ENCODE peak calls at places on chromosomes 7 and 10, in seven cellular contexts. One of them, this sample, is unnamed.

GRCh38 chr7:92768501-92769360 is 67.6 kb downstream of the CDK6 start:
- DNase-seq in cardiac muscle cell: no peak
- DNase-seq in RWPE1: no peak
- DNase-seq in AG10803: peak
- DNase-seq in glutamatergic neuron: peak
- DNase-seq in neural crest cell: no peak
- DNase-seq in fibroblast of lung: no peak
- DNase-seq in this sample: no peak

GRCh38 chr7:121531175-121532070 is 135.3 kb upstream of the FAM3C start:
- DNase-seq in cardiac muscle cell: no peak
- DNase-seq in RWPE1: no peak
- DNase-seq in AG10803: no peak
- DNase-seq in glutamatergic neuron: no peak
- DNase-seq in neural crest cell: no peak
- DNase-seq in fibroblast of lung: no peak
- DNase-seq in this sample: no peak

GRCh38 chr7:98802088-98802780 is 67.6 kb downstream of the TMEM130 start:
- DNase-seq in cardiac muscle cell: no peak
- DNase-seq in RWPE1: peak
- DNase-seq in AG10803: peak
- DNase-seq in glutamatergic neuron: peak
- DNase-seq in neural crest cell: peak
- DNase-seq in fibroblast of lung: peak
- DNase-seq in this sample: peak

GRCh38 chr7:107594961-107595737 is 15.1 kb downstream of the BCAP29 start:
- DNase-seq in cardiac muscle cell: no peak
- DNase-seq in RWPE1: peak
- DNase-seq in AG10803: peak
- DNase-seq in glutamatergic neuron: no peak
- DNase-seq in neural crest cell: no peak
- DNase-seq in fibroblast of lung: peak
- DNase-seq in this sample: no peak

GRCh38 chr10:98924526-98924925 is 311.1 kb downstream of the HPSE2 start:
- DNase-seq in cardiac muscle cell: no peak
- DNase-seq in RWPE1: no peak
- DNase-seq in AG10803: no peak
- DNase-seq in glutamatergic neuron: no peak
- DNase-seq in neural crest cell: no peak
- DNase-seq in fibroblast of lung: peak
- DNase-seq in this sample: no peak

GRCh38 chr7:2109936-2110585 is 122.7 kb downstream of the MAD1L1 start:
- DNase-seq in cardiac muscle cell: no peak
- DNase-seq in RWPE1: peak
- DNase-seq in AG10803: peak
- DNase-seq in glutamatergic neuron: no peak
- DNase-seq in neural crest cell: no peak
- DNase-seq in fibroblast of lung: peak
- DNase-seq in this sample: peak

GRCh38 chr7:140719711-140720110 is 23.2 kb downstream of the NDUFB2 start:
- DNase-seq in cardiac muscle cell: no peak
- DNase-seq in RWPE1: no peak
- DNase-seq in AG10803: peak
- DNase-seq in glutamatergic neuron: no peak
- DNase-seq in neural crest cell: no peak
- DNase-seq in fibroblast of lung: peak
- DNase-seq in this sample: no peak

GRCh38 chr10:80855348-80855971 is 317.8 kb downstream of the SH2D4B start:
- DNase-seq in cardiac muscle cell: peak
- DNase-seq in RWPE1: peak
- DNase-seq in AG10803: no peak
- DNase-seq in glutamatergic neuron: peak
- DNase-seq in neural crest cell: peak
- DNase-seq in fibroblast of lung: no peak
- DNase-seq in this sample: no peak

GRCh38 chr10:133328358-133329343 is 8.0 kb downstream of the CALY start:
- DNase-seq in cardiac muscle cell: no peak
- DNase-seq in RWPE1: no peak
- DNase-seq in AG10803: no peak
- DNase-seq in glutamatergic neuron: no peak
- DNase-seq in neural crest cell: no peak
- DNase-seq in fibroblast of lung: no peak
- DNase-seq in this sample: no peak

GRCh38 chr10:9510626-9511025 is 1456.1 kb downstream of the GATA3 start:
- DNase-seq in cardiac muscle cell: no peak
- DNase-seq in RWPE1: no peak
- DNase-seq in AG10803: no peak
- DNase-seq in glutamatergic neuron: no peak
- DNase-seq in neural crest cell: no peak
- DNase-seq in fibroblast of lung: no peak
- DNase-seq in this sample: no peak

GRCh38 chr7:112112822-112113255 is 93.4 kb downstream of the DOCK4 start:
- DNase-seq in cardiac muscle cell: no peak
- DNase-seq in RWPE1: peak
- DNase-seq in AG10803: peak
- DNase-seq in glutamatergic neuron: no peak
- DNase-seq in neural crest cell: no peak
- DNase-seq in fibroblast of lung: peak
- DNase-seq in this sample: no peak

GRCh38 chr7:143388491-143389101 is 7.5 kb downstream of the ZYX start:
- DNase-seq in cardiac muscle cell: no peak
- DNase-seq in RWPE1: no peak
- DNase-seq in AG10803: no peak
- DNase-seq in glutamatergic neuron: no peak
- DNase-seq in neural crest cell: no peak
- DNase-seq in fibroblast of lung: no peak
- DNase-seq in this sample: no peak

GRCh38 chr7:111168182-111168581 is 77.3 kb downstream of the LRRN3 start:
- DNase-seq in cardiac muscle cell: no peak
- DNase-seq in RWPE1: no peak
- DNase-seq in AG10803: peak
- DNase-seq in glutamatergic neuron: no peak
- DNase-seq in neural crest cell: no peak
- DNase-seq in fibroblast of lung: peak
- DNase-seq in this sample: no peak

GRCh38 chr7:121187676-121188075 is 141.1 kb upstream of the WNT16 start:
- DNase-seq in cardiac muscle cell: no peak
- DNase-seq in RWPE1: no peak
- DNase-seq in AG10803: peak
- DNase-seq in glutamatergic neuron: no peak
- DNase-seq in neural crest cell: no peak
- DNase-seq in fibroblast of lung: peak
- DNase-seq in this sample: no peak

GRCh38 chr7:27082171-27082570 is 13.6 kb downstream of the HOXA1 start:
- DNase-seq in cardiac muscle cell: no peak
- DNase-seq in RWPE1: peak
- DNase-seq in AG10803: no peak
- DNase-seq in glutamatergic neuron: no peak
- DNase-seq in neural crest cell: no peak
- DNase-seq in fibroblast of lung: no peak
- DNase-seq in this sample: no peak

GRCh38 chr10:132050191-132050590 is 15.6 kb upstream of the JAKMIP3 start:
- DNase-seq in cardiac muscle cell: no peak
- DNase-seq in RWPE1: no peak
- DNase-seq in AG10803: no peak
- DNase-seq in glutamatergic neuron: no peak
- DNase-seq in neural crest cell: no peak
- DNase-seq in fibroblast of lung: no peak
- DNase-seq in this sample: no peak

GRCh38 chr7:90825779-90826178 is 229.7 kb downstream of the CDK14 start:
- DNase-seq in cardiac muscle cell: no peak
- DNase-seq in RWPE1: no peak
- DNase-seq in AG10803: peak
- DNase-seq in glutamatergic neuron: no peak
- DNase-seq in neural crest cell: no peak
- DNase-seq in fibroblast of lung: peak
- DNase-seq in this sample: no peak

GRCh38 chr10:100713049-100713858 is 32.1 kb upstream of the PAX2 start:
- DNase-seq in cardiac muscle cell: no peak
- DNase-seq in RWPE1: no peak
- DNase-seq in AG10803: no peak
- DNase-seq in glutamatergic neuron: no peak
- DNase-seq in neural crest cell: no peak
- DNase-seq in fibroblast of lung: no peak
- DNase-seq in this sample: no peak

GRCh38 chr10:42868530-42868929 is 85.9 kb downstream of the BMS1 start:
- DNase-seq in cardiac muscle cell: no peak
- DNase-seq in RWPE1: no peak
- DNase-seq in AG10803: no peak
- DNase-seq in glutamatergic neuron: no peak
- DNase-seq in neural crest cell: no peak
- DNase-seq in fibroblast of lung: no peak
- DNase-seq in this sample: no peak

GRCh38 chr10:28743576-28743975 is 66.3 kb downstream of the BAMBI start:
- DNase-seq in cardiac muscle cell: no peak
- DNase-seq in RWPE1: no peak
- DNase-seq in AG10803: no peak
- DNase-seq in glutamatergic neuron: no peak
- DNase-seq in neural crest cell: no peak
- DNase-seq in fibroblast of lung: no peak
- DNase-seq in this sample: no peak

GRCh38 chr7:93226310-93226709 is at the start of gene HEPACAM2:
- DNase-seq in cardiac muscle cell: no peak
- DNase-seq in RWPE1: no peak
- DNase-seq in AG10803: no peak
- DNase-seq in glutamatergic neuron: no peak
- DNase-seq in neural crest cell: no peak
- DNase-seq in fibroblast of lung: no peak
- DNase-seq in this sample: no peak

GRCh38 chr10:121078672-121079102 is 227.5 kb downstream of the WDR11 start:
- DNase-seq in cardiac muscle cell: no peak
- DNase-seq in RWPE1: peak
- DNase-seq in AG10803: no peak
- DNase-seq in glutamatergic neuron: no peak
- DNase-seq in neural crest cell: no peak
- DNase-seq in fibroblast of lung: no peak
- DNase-seq in this sample: no peak

GRCh38 chr10:74171625-74172024 is 20.6 kb downstream of the ADK start:
- DNase-seq in cardiac muscle cell: no peak
- DNase-seq in RWPE1: no peak
- DNase-seq in AG10803: no peak
- DNase-seq in glutamatergic neuron: no peak
- DNase-seq in neural crest cell: no peak
- DNase-seq in fibroblast of lung: no peak
- DNase-seq in this sample: no peak

GRCh38 chr10:113056468-113057021 is 106.5 kb downstream of the TCF7L2 start:
- DNase-seq in cardiac muscle cell: no peak
- DNase-seq in RWPE1: peak
- DNase-seq in AG10803: peak
- DNase-seq in glutamatergic neuron: no peak
- DNase-seq in neural crest cell: no peak
- DNase-seq in fibroblast of lung: peak
- DNase-seq in this sample: no peak

GRCh38 chr10:89535185-89536012 is at the start of gene SLC16A12:
- DNase-seq in cardiac muscle cell: peak
- DNase-seq in RWPE1: peak
- DNase-seq in AG10803: no peak
- DNase-seq in glutamatergic neuron: peak
- DNase-seq in neural crest cell: peak
- DNase-seq in fibroblast of lung: peak
- DNase-seq in this sample: no peak
- TF ChIP-seq CTCF in cardiac muscle cell: no peak
- TF ChIP-seq CTCF in RWPE1: no peak
- TF ChIP-seq CTCF in AG10803: no peak
- TF ChIP-seq CTCF in glutamatergic neuron: no peak
- TF ChIP-seq CTCF in neural crest cell: peak
- TF ChIP-seq CTCF in fibroblast of lung: no peak
- TF ChIP-seq CTCF in this sample: no peak

DNA sequence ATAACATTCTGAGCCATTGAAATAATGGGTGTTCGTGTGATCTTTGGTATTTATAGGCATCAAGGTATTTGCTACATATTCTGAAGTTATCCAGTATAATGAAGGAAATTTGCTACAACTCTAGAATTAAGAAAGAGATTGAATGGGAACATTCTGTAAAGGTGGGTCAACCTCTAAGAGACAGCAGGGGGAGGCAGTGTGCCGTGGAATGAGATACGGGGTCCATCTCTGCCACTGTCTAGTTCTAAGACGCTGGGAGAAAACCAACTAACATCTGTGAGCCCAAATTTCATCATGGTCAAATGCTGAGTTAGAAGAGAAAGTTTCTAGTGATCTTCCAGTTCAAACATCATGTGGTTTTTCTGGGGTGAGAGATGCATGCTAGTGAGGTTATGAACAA is 368.9 kb downstream of the SORCS1 start:
- DNase-seq in cardiac muscle cell: peak
- DNase-seq in RWPE1: peak
- DNase-seq in AG10803: no peak
- DNase-seq in glutamatergic neuron: peak
- DNase-seq in neural crest cell: peak
- DNase-seq in fibroblast of lung: no peak
- DNase-seq in this sample: no peak
- TF ChIP-seq CTCF in cardiac muscle cell: peak
- TF ChIP-seq CTCF in RWPE1: peak
- TF ChIP-seq CTCF in AG10803: no peak
- TF ChIP-seq CTCF in glutamatergic neuron: peak
- TF ChIP-seq CTCF in neural crest cell: peak
- TF ChIP-seq CTCF in fibroblast of lung: no peak
- TF ChIP-seq CTCF in this sample: no peak

DNA sequence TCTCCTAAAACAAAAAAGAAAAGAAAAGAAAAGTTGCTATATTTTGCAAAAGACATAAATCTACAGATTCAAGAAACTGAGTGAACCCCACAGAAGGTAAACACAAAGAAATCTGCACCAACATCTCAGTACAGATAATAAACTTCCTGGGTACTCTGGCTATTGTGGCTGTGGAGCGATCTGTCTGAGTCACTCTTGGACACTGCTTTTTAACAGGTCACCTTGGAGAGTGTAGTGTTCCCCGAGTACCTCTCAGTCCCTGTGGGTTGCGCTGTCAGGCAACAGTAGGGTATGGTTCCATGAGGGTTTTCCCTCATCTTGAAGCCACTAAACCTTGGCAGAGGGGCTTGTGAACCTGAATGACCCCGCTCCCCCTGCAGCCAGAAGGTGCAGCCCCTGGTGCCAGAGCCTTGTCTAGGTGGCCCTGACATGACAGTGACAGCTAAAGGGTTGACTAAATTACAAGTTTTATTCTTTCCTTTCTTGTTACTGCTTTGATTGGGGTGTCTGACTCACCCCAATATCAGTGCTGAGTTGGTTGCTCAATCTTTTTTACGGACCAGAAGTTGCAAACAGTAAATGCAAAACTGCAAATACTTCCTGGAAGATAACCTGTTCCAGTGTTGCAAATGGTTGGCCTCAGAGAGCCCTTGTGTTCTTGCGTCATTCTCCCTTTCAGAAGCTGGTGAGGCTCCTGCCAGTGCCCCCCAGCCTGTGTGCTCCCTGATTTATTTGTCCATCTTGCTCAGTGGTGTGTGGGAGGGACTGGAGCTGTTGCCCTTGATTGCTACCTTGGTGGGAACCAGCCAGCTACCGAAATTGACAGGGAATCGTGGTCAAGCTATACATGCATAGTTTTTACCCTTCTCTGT is 30.6 kb downstream of the POR start:
- DNase-seq in cardiac muscle cell: peak
- DNase-seq in RWPE1: no peak
- DNase-seq in AG10803: peak
- DNase-seq in glutamatergic neuron: no peak
- DNase-seq in neural crest cell: no peak
- DNase-seq in fibroblast of lung: peak
- DNase-seq in this sample: no peak
- TF ChIP-seq CTCF in cardiac muscle cell: no peak
- TF ChIP-seq CTCF in RWPE1: no peak
- TF ChIP-seq CTCF in AG10803: no peak
- TF ChIP-seq CTCF in glutamatergic neuron: no peak
- TF ChIP-seq CTCF in neural crest cell: no peak
- TF ChIP-seq CTCF in fibroblast of lung: no peak
- TF ChIP-seq CTCF in this sample: no peak

GRCh38 chr10:76902949-76903348 is 734.7 kb downstream of the KCNMA1 start:
- DNase-seq in cardiac muscle cell: peak
- DNase-seq in RWPE1: peak
- DNase-seq in AG10803: no peak
- DNase-seq in glutamatergic neuron: peak
- DNase-seq in neural crest cell: peak
- DNase-seq in fibroblast of lung: peak
- DNase-seq in this sample: no peak
- TF ChIP-seq CTCF in cardiac muscle cell: peak
- TF ChIP-seq CTCF in RWPE1: peak
- TF ChIP-seq CTCF in AG10803: no peak
- TF ChIP-seq CTCF in glutamatergic neuron: no peak
- TF ChIP-seq CTCF in neural crest cell: peak
- TF ChIP-seq CTCF in fibroblast of lung: peak
- TF ChIP-seq CTCF in this sample: no peak